ENCODE peak calls at places on chromosomes 7 and 10, in six cellular contexts. One of them, this sample, is unnamed.
A peak's percentile ranks its signal among the peaks of the same experiment; 100 is the strongest.

GRCh38 chr7:76069238-76069638 is 21.3 kb downstream of the MDH2 start:
- DNase-seq in transverse colon: peak; percentile 59
- DNase-seq in stomach: peak; percentile 39
- DNase-seq in ovary: no peak
- DNase-seq in HepG2: no peak
- DNase-seq in A549: peak; percentile 84
- DNase-seq in this sample: peak; percentile 92

GRCh38 chr7:73717991-73718405 is 1.5 kb downstream of the STX1A start:
- DNase-seq in transverse colon: peak; percentile 56
- DNase-seq in stomach: no peak
- DNase-seq in ovary: no peak
- DNase-seq in HepG2: no peak
- DNase-seq in A549: no peak
- DNase-seq in this sample: no peak

GRCh38 chr7:43481905-43482678 is 100.8 kb upstream of the STK17A start:
- DNase-seq in transverse colon: no peak
- DNase-seq in stomach: no peak
- DNase-seq in ovary: no peak
- DNase-seq in HepG2: no peak
- DNase-seq in A549: no peak
- DNase-seq in this sample: no peak

GRCh38 chr10:123831259-123831658 is 60.3 kb downstream of the CPXM2 start:
- DNase-seq in transverse colon: no peak
- DNase-seq in stomach: no peak
- DNase-seq in ovary: no peak
- DNase-seq in HepG2: no peak
- DNase-seq in A549: no peak
- DNase-seq in this sample: no peak

GRCh38 chr10:110820321-110820814 is 51.4 kb upstream of the PDCD4 start:
- DNase-seq in transverse colon: no peak
- DNase-seq in stomach: no peak
- DNase-seq in ovary: peak; percentile 60
- DNase-seq in HepG2: no peak
- DNase-seq in A549: no peak
- DNase-seq in this sample: peak; percentile 95

GRCh38 chr10:122085423-122085911 is 96.5 kb downstream of the TACC2 start:
- DNase-seq in transverse colon: no peak
- DNase-seq in stomach: no peak
- DNase-seq in ovary: no peak
- DNase-seq in HepG2: no peak
- DNase-seq in A549: no peak
- DNase-seq in this sample: no peak

GRCh38 chr7:36513393-36513792 is 123.7 kb downstream of the ANLN start:
- DNase-seq in transverse colon: no peak
- DNase-seq in stomach: no peak
- DNase-seq in ovary: no peak
- DNase-seq in HepG2: no peak
- DNase-seq in A549: no peak
- DNase-seq in this sample: no peak

GRCh38 chr10:101032637-101033201 is 1.7 kb downstream of the SFXN3 start:
- DNase-seq in transverse colon: no peak
- DNase-seq in stomach: peak; percentile 51
- DNase-seq in ovary: peak; percentile 67
- DNase-seq in HepG2: peak; percentile 44
- DNase-seq in A549: peak; percentile 53
- DNase-seq in this sample: peak; percentile 88

GRCh38 chr7:149297034-149297755 is 35.2 kb downstream of the ZNF783 start:
- DNase-seq in transverse colon: no peak
- DNase-seq in stomach: no peak
- DNase-seq in ovary: no peak
- DNase-seq in HepG2: no peak
- DNase-seq in A549: no peak
- DNase-seq in this sample: no peak

GRCh38 chr10:22631646-22632278 is 82.6 kb downstream of the PIP4K2A start:
- DNase-seq in transverse colon: no peak
- DNase-seq in stomach: no peak
- DNase-seq in ovary: no peak
- DNase-seq in HepG2: peak; percentile 29
- DNase-seq in A549: no peak
- DNase-seq in this sample: no peak

GRCh38 chr10:110681023-110681681 is 37.0 kb downstream of the RBM20 start:
- DNase-seq in transverse colon: peak; percentile 30
- DNase-seq in stomach: peak; percentile 43
- DNase-seq in ovary: no peak
- DNase-seq in HepG2: peak; percentile 32
- DNase-seq in A549: peak; percentile 81
- DNase-seq in this sample: no peak

GRCh38 chr10:11358046-11358445 is 253.4 kb downstream of the USP6NL start:
- DNase-seq in transverse colon: no peak
- DNase-seq in stomach: no peak
- DNase-seq in ovary: no peak
- DNase-seq in HepG2: no peak
- DNase-seq in A549: no peak
- DNase-seq in this sample: no peak

GRCh38 chr7:118872568-118872967 is 648.1 kb downstream of the ANKRD7 start:
- DNase-seq in transverse colon: no peak
- DNase-seq in stomach: no peak
- DNase-seq in ovary: no peak
- DNase-seq in HepG2: peak; percentile 31
- DNase-seq in A549: no peak
- DNase-seq in this sample: no peak

GRCh38 chr10:32367793-32368453 is 21.0 kb upstream of the EPC1 start:
- DNase-seq in transverse colon: peak; percentile 84
- DNase-seq in stomach: peak; percentile 68
- DNase-seq in ovary: peak; percentile 79
- DNase-seq in HepG2: peak; percentile 54
- DNase-seq in A549: no peak
- DNase-seq in this sample: peak; percentile 83

GRCh38 chr7:95723583-95724180 is 48.7 kb upstream of the DYNC1I1 start:
- DNase-seq in transverse colon: no peak
- DNase-seq in stomach: no peak
- DNase-seq in ovary: peak; percentile 45
- DNase-seq in HepG2: peak; percentile 53
- DNase-seq in A549: peak; percentile 51
- DNase-seq in this sample: no peak

GRCh38 chr10:5977471-5978370 is at the start of gene IL15RA:
- DNase-seq in transverse colon: peak; percentile 90
- DNase-seq in stomach: peak; percentile 90
- DNase-seq in ovary: peak; percentile 70
- DNase-seq in HepG2: peak; percentile 24
- DNase-seq in A549: peak; percentile 79
- DNase-seq in this sample: peak; percentile 85

GRCh38 chr7:129947701-129948100 is 5.1 kb downstream of the UBE2H start:
- DNase-seq in transverse colon: no peak
- DNase-seq in stomach: no peak
- DNase-seq in ovary: peak; percentile 23
- DNase-seq in HepG2: no peak
- DNase-seq in A549: no peak
- DNase-seq in this sample: peak; percentile 59

GRCh38 chr7:93799750-93800357 is 90.7 kb downstream of the TFPI2 start:
- DNase-seq in transverse colon: no peak
- DNase-seq in stomach: no peak
- DNase-seq in ovary: no peak
- DNase-seq in HepG2: no peak
- DNase-seq in A549: peak; percentile 22
- DNase-seq in this sample: no peak

GRCh38 chr10:102421645-102422585 is 1.3 kb downstream of the FBXL15 start:
- DNase-seq in transverse colon: peak; percentile 66
- DNase-seq in stomach: peak; percentile 67
- DNase-seq in ovary: no peak
- DNase-seq in HepG2: peak; percentile 28
- DNase-seq in A549: no peak
- DNase-seq in this sample: peak; percentile 73

GRCh38 chr7:105764506-105764905 is 111.9 kb downstream of the ATXN7L1 start:
- DNase-seq in transverse colon: no peak
- DNase-seq in stomach: no peak
- DNase-seq in ovary: no peak
- DNase-seq in HepG2: no peak
- DNase-seq in A549: no peak
- DNase-seq in this sample: no peak

GRCh38 chr10:99981581-99982199 is 28.1 kb downstream of the DNMBP start:
- DNase-seq in transverse colon: no peak
- DNase-seq in stomach: no peak
- DNase-seq in ovary: no peak
- DNase-seq in HepG2: no peak
- DNase-seq in A549: no peak
- DNase-seq in this sample: no peak

GRCh38 chr7:42502022-42502421 is 265.0 kb upstream of the GLI3 start:
- DNase-seq in transverse colon: no peak
- DNase-seq in stomach: no peak
- DNase-seq in ovary: no peak
- DNase-seq in HepG2: no peak
- DNase-seq in A549: no peak
- DNase-seq in this sample: no peak

GRCh38 chr7:104962781-104963180 is 51.2 kb upstream of the KMT2E start:
- DNase-seq in transverse colon: no peak
- DNase-seq in stomach: no peak
- DNase-seq in ovary: no peak
- DNase-seq in HepG2: no peak
- DNase-seq in A549: no peak
- DNase-seq in this sample: no peak

GRCh38 chr7:151313857-151314256 is 27.8 kb upstream of the NUB1 start:
- DNase-seq in transverse colon: no peak
- DNase-seq in stomach: peak; percentile 54
- DNase-seq in ovary: peak; percentile 29
- DNase-seq in HepG2: no peak
- DNase-seq in A549: no peak
- DNase-seq in this sample: peak; percentile 72

GRCh38 chr10:97618733-97619132 is 14.6 kb downstream of the MORN4 start:
- DNase-seq in transverse colon: no peak
- DNase-seq in stomach: no peak
- DNase-seq in ovary: no peak
- DNase-seq in HepG2: no peak
- DNase-seq in A549: no peak
- DNase-seq in this sample: no peak

GRCh38 chr7:157576415-157576814 is 239.6 kb downstream of the DNAJB6 start:
- DNase-seq in transverse colon: peak; percentile 56
- DNase-seq in stomach: no peak
- DNase-seq in ovary: no peak
- DNase-seq in HepG2: no peak
- DNase-seq in A549: no peak
- DNase-seq in this sample: no peak

GRCh38 chr10:114402871-114403544 is 1.3 kb downstream of the AFAP1L2 start:
- DNase-seq in transverse colon: no peak
- DNase-seq in stomach: no peak
- DNase-seq in ovary: no peak
- DNase-seq in HepG2: no peak
- DNase-seq in A549: no peak
- DNase-seq in this sample: peak; percentile 66

GRCh38 chr7:47720141-47720906 is 138.4 kb upstream of the TNS3 start:
- DNase-seq in transverse colon: peak; percentile 56
- DNase-seq in stomach: peak; percentile 25
- DNase-seq in ovary: peak; percentile 81
- DNase-seq in HepG2: no peak
- DNase-seq in A549: no peak
- DNase-seq in this sample: peak; percentile 96

GRCh38 chr7:101321491-101322401 is at the start of gene IFT22:
- DNase-seq in transverse colon: peak; percentile 92
- DNase-seq in stomach: peak; percentile 92
- DNase-seq in ovary: peak; percentile 92
- DNase-seq in HepG2: peak; percentile 84
- DNase-seq in A549: peak; percentile 86
- DNase-seq in this sample: peak; percentile 96
- TF ChIP-seq POLR2A in transverse colon: peak; percentile 51
- TF ChIP-seq POLR2A in stomach: no peak
- TF ChIP-seq POLR2A in ovary: no peak
- TF ChIP-seq POLR2A in HepG2: peak; percentile 81
- TF ChIP-seq POLR2A in A549: peak; percentile 63
- TF ChIP-seq POLR2A in this sample: no peak

DNA sequence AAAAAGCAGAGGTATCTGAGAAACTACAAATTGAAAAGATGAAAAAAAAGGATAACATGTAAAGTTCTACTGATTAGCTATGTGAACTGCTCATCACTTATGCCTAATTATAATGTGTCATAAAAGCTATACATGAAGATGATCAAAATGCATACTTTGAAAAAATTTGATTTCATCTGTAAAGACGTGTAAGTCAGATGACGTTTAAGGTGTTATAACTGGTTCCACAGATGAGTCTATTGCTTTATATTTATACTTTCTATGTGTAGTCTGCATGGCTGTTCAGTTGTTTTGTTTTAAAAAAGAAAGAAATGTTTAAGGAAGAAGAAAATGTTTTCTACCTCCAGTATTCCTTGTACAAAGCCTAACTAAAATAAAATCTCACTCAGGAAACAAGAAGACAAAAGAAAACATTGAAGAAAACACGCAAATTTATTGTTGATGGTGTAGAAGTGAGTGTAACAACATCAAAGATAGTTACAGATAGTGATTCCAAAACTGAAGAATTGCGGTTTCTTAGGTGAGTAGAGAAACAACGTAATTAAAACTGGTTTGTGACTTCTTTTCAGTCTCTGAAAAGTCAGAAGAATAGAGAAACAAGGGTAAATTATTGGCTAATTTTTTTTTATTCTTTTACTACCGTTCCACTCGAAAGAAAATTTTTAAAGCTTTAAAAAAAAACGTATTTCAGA is 38.4 kb downstream of the SLK start:
- DNase-seq in transverse colon: no peak
- DNase-seq in stomach: no peak
- DNase-seq in ovary: no peak
- DNase-seq in HepG2: no peak
- DNase-seq in A549: no peak
- DNase-seq in this sample: no peak
- TF ChIP-seq EP300 in transverse colon: no peak
- TF ChIP-seq EP300 in stomach: no peak
- TF ChIP-seq EP300 in ovary: no peak
- TF ChIP-seq EP300 in HepG2: no peak
- TF ChIP-seq EP300 in A549: no peak
- TF ChIP-seq EP300 in this sample: no peak

GRCh38 chr10:95248989-95249388 is 41.8 kb downstream of the PDLIM1 start:
- DNase-seq in transverse colon: no peak
- DNase-seq in stomach: no peak
- DNase-seq in ovary: no peak
- DNase-seq in HepG2: no peak
- DNase-seq in A549: no peak
- DNase-seq in this sample: no peak
- H3K4me1 ChIP-seq in transverse colon: peaks cover 10% of the 10 kb centered on the region
- H3K4me1 ChIP-seq in stomach: peaks cover 18% of the 10 kb centered on the region
- H3K4me1 ChIP-seq in ovary: no peaks in the 10 kb centered on the region
- H3K4me1 ChIP-seq in HepG2: peaks cover 27% of the 10 kb centered on the region
- H3K4me1 ChIP-seq in A549: peaks cover 18% of the 10 kb centered on the region
- H3K4me1 ChIP-seq in this sample: peaks cover 7% of the 10 kb centered on the region

GRCh38 chr7:101245147-101245668 is 327 bp upstream of the FIS1 start:
- DNase-seq in transverse colon: no peak
- DNase-seq in stomach: no peak
- DNase-seq in ovary: no peak
- DNase-seq in HepG2: no peak
- DNase-seq in A549: no peak
- DNase-seq in this sample: no peak
- TF ChIP-seq POLR2A in transverse colon: no peak
- TF ChIP-seq POLR2A in stomach: no peak
- TF ChIP-seq POLR2A in ovary: no peak
- TF ChIP-seq POLR2A in HepG2: peak; percentile 66
- TF ChIP-seq POLR2A in A549: peak; percentile 79
- TF ChIP-seq POLR2A in this sample: no peak

This sample was measured in sigmoid colon.